ENCODE peak calls at places on chromosomes 6 and 20, in four cellular contexts. I is K562, X is HepG2, Q is GM12878. W is an unnamed sample.

GRCh38 chr6:30020629-30021028 is 40.4 kb upstream of the POLR1H start:
- DNase-seq in I (no peak), X (no peak), Q (no peak), W (no peak)

GRCh38 chr6:20866038-20866437 is 331.8 kb downstream of the CDKAL1 start:
- DNase-seq in I (no peak), X (no peak), Q (no peak), W (no peak)

GRCh38 chr6:111423960-111424846 is 58.8 kb downstream of the REV3L start:
- DNase-seq in I (peak), X (no peak), Q (no peak), W (peak)

GRCh38 chr6:30565772-30566171 is 5.5 kb upstream of the ABCF1 start:
- DNase-seq in I (no peak), X (no peak), Q (no peak), W (no peak)

GRCh38 chr6:165881812-165882211 is 218.8 kb upstream of the PDE10A start:
- DNase-seq in I (no peak), X (no peak), Q (no peak), W (no peak)

GRCh38 chr20:59808729-59809381 is 124.6 kb downstream of the SYCP2 start:
- DNase-seq in I (no peak), X (no peak), Q (no peak), W (no peak)

GRCh38 chr6:137973201-137973600 is 106.1 kb downstream of the TNFAIP3 start:
- DNase-seq in I (no peak), X (no peak), Q (no peak), W (no peak)

GRCh38 chr20:517221-517620 is 26.4 kb downstream of the CSNK2A1 start:
- DNase-seq in I (no peak), X (no peak), Q (no peak), W (no peak)

GRCh38 chr6:158647501-158647900 is 2.4 kb upstream of the SYTL3 start:
- DNase-seq in I (no peak), X (no peak), Q (no peak), W (no peak)

GRCh38 chr20:49610701-49611538 is 43.0 kb upstream of the PTGIS start:
- DNase-seq in I (peak), X (peak), Q (no peak), W (peak)

GRCh38 chr20:38892091-38892981 is 33.9 kb upstream of the FAM83D start:
- DNase-seq in I (no peak), X (no peak), Q (peak), W (no peak)

GRCh38 chr20:38013891-38014290 is 19.4 kb downstream of the TTI1 start:
- DNase-seq in I (no peak), X (no peak), Q (no peak), W (no peak)

GRCh38 chr20:32960849-32961731 is 43.1 kb downstream of the SUN5 start:
- DNase-seq in I (no peak), X (no peak), Q (no peak), W (peak)

GRCh38 chr6:168078943-168079405 is at the start of gene FRMD1:
- DNase-seq in I (no peak), X (peak), Q (no peak), W (no peak)

GRCh38 chr6:12537389-12537788 is 179.2 kb upstream of the PHACTR1 start:
- DNase-seq in I (no peak), X (peak), Q (no peak), W (no peak)

GRCh38 chr6:21587925-21588811 is 5.4 kb upstream of the SOX4 start:
- DNase-seq in I (no peak), X (peak), Q (no peak), W (peak)

GRCh38 chr20:54197621-54198604 is 10.0 kb upstream of the PFDN4 start:
- DNase-seq in I (no peak), X (peak), Q (peak), W (no peak)

GRCh38 chr20:59933849-59934585 is 580 bp upstream of the SYCP2 start:
- DNase-seq in I (peak), X (peak), Q (no peak), W (peak)

GRCh38 chr20:52747736-52748135 is 224.4 kb upstream of the TSHZ2 start:
- DNase-seq in I (peak), X (peak), Q (no peak), W (peak)

GRCh38 chr6:39338406-39338805 is 15.9 kb upstream of the KCNK16 start:
- DNase-seq in I (no peak), X (no peak), Q (no peak), W (no peak)

GRCh38 chr6:116385462-116385807 is 14.7 kb downstream of the DSE start:
- DNase-seq in I (no peak), X (no peak), Q (no peak), W (no peak)

GRCh38 chr6:1608222-1608975 is 1.3 kb upstream of the FOXC1 start:
- DNase-seq in I (no peak), X (no peak), Q (no peak), W (no peak)

GRCh38 chr6:105384004-105384403 is 18.9 kb downstream of the PREP start:
- DNase-seq in I (peak), X (no peak), Q (no peak), W (no peak)

GRCh38 chr20:8720089-8720488 is 348.8 kb upstream of the PLCB4 start:
- DNase-seq in I (no peak), X (no peak), Q (no peak), W (no peak)

GRCh38 chr6:132188865-132189264 is 212.4 kb downstream of the MOXD1 start:
- DNase-seq in I (no peak), X (no peak), Q (no peak), W (no peak)

GRCh38 chr6:109315331-109316129 is 66.7 kb downstream of the CD164 start:
- DNase-seq in I (no peak), X (no peak), Q (no peak), W (no peak)

GRCh38 chr6:3159805-3160781 is 2.7 kb upstream of the TUBB2A start:
- DNase-seq in I (peak), X (peak), Q (no peak), W (no peak)

GRCh38 chr6:1702580-1703051 is 92.9 kb downstream of the FOXC1 start:
- DNase-seq in I (peak), X (peak), Q (no peak), W (no peak)

GRCh38 chr6:41135062-41135832 is 18.9 kb downstream of the TREML1 start:
- DNase-seq in I (no peak), X (no peak), Q (no peak), W (no peak)

GRCh38 chr20:57060407-57061057 is 205.9 kb downstream of the BMP7 start:
- DNase-seq in I (no peak), X (no peak), Q (no peak), W (no peak)

GRCh38 chr6:44176935-44177509 is 18.4 kb downstream of the CAPN11 start:
- DNase-seq in I (no peak), X (no peak), Q (peak), W (no peak)
- TF ChIP-seq FOXK2 in I (no peak), X (no peak), Q (no peak), W (no peak)

GRCh38 chr6:56450376-56450775 is 192.3 kb downstream of the DST start:
- DNase-seq in I (no peak), X (no peak), Q (no peak), W (no peak)
- TF ChIP-seq FOXK2 in I (no peak), X (no peak), Q (no peak), W (no peak)

GRCh38 chr20:34111057-34111711 is 859 bp downstream of the EIF2S2 start:
- DNase-seq in I (peak), X (no peak), Q (no peak), W (no peak)
- TF ChIP-seq FOXK2 in I (no peak), X (no peak), Q (no peak), W (no peak)

GRCh38 chr6:48747471-48747870 is 636.5 kb upstream of the PTCHD4 start:
- DNase-seq in I (no peak), X (no peak), Q (no peak), W (no peak)

GRCh38 chr6:48747040-48747439 is 636.0 kb upstream of the PTCHD4 start:
- DNase-seq in I (no peak), X (no peak), Q (no peak), W (no peak)

GRCh38 chr6:48743738-48744137 is 632.7 kb upstream of the PTCHD4 start:
- DNase-seq in I (no peak), X (no peak), Q (no peak), W (no peak)

DNA sequence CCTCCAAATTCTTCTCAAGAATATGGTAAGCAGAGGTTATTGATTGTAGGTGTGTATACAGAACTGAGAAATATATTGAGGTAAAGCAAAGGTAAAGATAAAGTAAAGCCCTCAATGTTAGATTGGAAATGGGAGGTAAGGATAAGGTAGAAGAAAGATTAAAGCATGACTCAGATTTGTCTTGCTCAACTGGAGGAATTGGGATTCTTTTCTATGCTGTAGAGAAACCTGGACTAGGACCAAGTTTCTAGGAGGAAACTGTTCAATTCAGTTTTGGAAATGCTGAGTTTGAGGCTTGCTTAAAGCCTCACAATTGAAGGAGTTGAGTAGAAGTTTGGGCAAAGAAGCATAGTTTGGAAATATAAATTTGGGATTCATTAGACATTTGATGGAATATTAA is 634.0 kb upstream of the PTCHD4 start:
- DNase-seq in I (no peak), X (no peak), Q (no peak), W (no peak)
- TF ChIP-seq FOXK2 in I (no peak), X (no peak), Q (no peak), W (no peak)